ENCODE peak calls at places on chromosomes 13 and 19, in eight cellular contexts. F is cardiac fibroblast; A is A549; B is OCI-LY7; P is brain microvascular endothelial cell; I is breast epithelium; D is stomach; Q is CD4-positive, alpha-beta T cell. X is an unnamed sample.
A peak's percentile ranks its signal among the peaks of the same experiment; 100 is the strongest.

GRCh38 chr13:59111711-59112110 is 1052.0 kb downstream of the DIAPH3 start:
- DNase-seq in P (peak; percentile 86), D (no peak), B (no peak), Q (no peak), I (no peak), A (no peak), F (peak; percentile 86), X (no peak)

GRCh38 chr19:56942749-56943148 is 102.2 kb upstream of the PEG3 start:
- DNase-seq in P (no peak), Q (no peak), I (no peak), B (peak; percentile 4), F (no peak), D (peak; percentile 38), A (no peak), X (no peak)

GRCh38 chr19:48965806-48966540 is 864 bp downstream of the FTL start:
- DNase-seq in A (peak; percentile 90), D (peak; percentile 87), B (peak; percentile 93), P (peak; percentile 76), I (peak; percentile 90), Q (peak; percentile 84), F (peak; percentile 86), X (no peak)

GRCh38 chr19:40598121-40598917 is 2.9 kb upstream of the LTBP4 start:
- DNase-seq in P (peak; percentile 81), F (peak; percentile 87), A (peak; percentile 97), D (peak; percentile 91), Q (peak; percentile 73), I (peak; percentile 87), B (peak; percentile 80), X (no peak)

GRCh38 chr19:55258476-55258827 is 365 bp downstream of the PPP6R1 start:
- DNase-seq in P (no peak), F (no peak), I (peak; percentile 30), Q (no peak), D (no peak), A (no peak), B (no peak), X (no peak)

GRCh38 chr13:51971520-51972426 is 39.5 kb downstream of the ATP7B start:
- DNase-seq in A (no peak), Q (no peak), B (no peak), D (no peak), I (no peak), F (no peak), P (no peak), X (no peak)

GRCh38 chr13:80374453-80374852 is 33.5 kb upstream of the SPRY2 start:
- DNase-seq in Q (no peak), A (no peak), I (peak; percentile 82), P (no peak), D (no peak), B (no peak), F (no peak), X (no peak)

GRCh38 chr13:25493930-25494707 is 122.3 kb downstream of the ATP8A2 start:
- DNase-seq in D (no peak), I (no peak), F (no peak), A (no peak), B (no peak), Q (no peak), P (no peak), X (no peak)

GRCh38 chr19:18685597-18686164 is 2.2 kb downstream of the CRTC1 start:
- DNase-seq in D (no peak), P (no peak), I (no peak), A (no peak), Q (no peak), F (peak; percentile 6), B (no peak), X (no peak)

GRCh38 chr13:65606622-65607021 is 1623.5 kb downstream of the PCDH9 start:
- DNase-seq in P (peak; percentile 14), A (no peak), Q (no peak), B (no peak), I (no peak), D (no peak), F (peak; percentile 43), X (no peak)

GRCh38 chr13:65597839-65598818 is 1632.0 kb downstream of the PCDH9 start:
- DNase-seq in A (peak; percentile 38), B (no peak), F (peak; percentile 87), P (peak; percentile 53), I (no peak), Q (no peak), D (no peak), X (no peak)

GRCh38 chr13:65600702-65601101 is 1629.4 kb downstream of the PCDH9 start:
- DNase-seq in B (no peak), P (peak; percentile 6), D (no peak), A (peak; percentile 1), I (no peak), Q (no peak), F (peak; percentile 68), X (no peak)

GRCh38 chr13:65605386-65605785 is 1624.8 kb downstream of the PCDH9 start:
- DNase-seq in B (no peak), A (no peak), D (no peak), Q (no peak), F (peak; percentile 27), P (no peak), I (no peak), X (no peak)

GRCh38 chr13:65603160-65603559 is 1627.0 kb downstream of the PCDH9 start:
- DNase-seq in Q (no peak), A (no peak), B (no peak), D (no peak), I (no peak), P (no peak), F (no peak), X (no peak)
- TF ChIP-seq CTCF in Q (no peak), A (no peak), B (no peak), D (no peak), I (no peak), P (no peak), F (no peak), X (no peak)

GRCh38 chr19:44757735-44758505 is 9.4 kb downstream of the BCL3 start:
- DNase-seq in D (peak; percentile 61), Q (no peak), B (no peak), I (no peak), F (peak; percentile 68), P (no peak), A (no peak), X (no peak)
- TF ChIP-seq CTCF in D (no peak), Q (no peak), B (no peak), I (no peak), F (no peak), P (peak; percentile 11), A (no peak), X (peak; percentile 19)

GRCh38 chr13:36818483-36819063 is 449 bp upstream of the RFXAP start:
- DNase-seq in Q (no peak), B (no peak), P (no peak), A (no peak), F (no peak), D (no peak), I (no peak), X (no peak)

GRCh38 chr13:36820222-36820621 is 1.2 kb downstream of the RFXAP start:
- DNase-seq in Q (no peak), D (no peak), I (no peak), P (no peak), F (peak; percentile 21), B (peak; percentile 27), A (no peak), X (no peak)

GRCh38 chr13:36817996-36818395 is 1.0 kb upstream of the RFXAP start:
- DNase-seq in D (no peak), P (no peak), Q (no peak), I (no peak), A (no peak), F (no peak), B (peak; percentile 33), X (no peak)

GRCh38 chr13:36819811-36820140 is 754 bp downstream of the RFXAP start:
- DNase-seq in A (peak; percentile 9), I (no peak), B (no peak), Q (no peak), D (no peak), P (peak; percentile 10), F (peak; percentile 38), X (no peak)

DNA sequence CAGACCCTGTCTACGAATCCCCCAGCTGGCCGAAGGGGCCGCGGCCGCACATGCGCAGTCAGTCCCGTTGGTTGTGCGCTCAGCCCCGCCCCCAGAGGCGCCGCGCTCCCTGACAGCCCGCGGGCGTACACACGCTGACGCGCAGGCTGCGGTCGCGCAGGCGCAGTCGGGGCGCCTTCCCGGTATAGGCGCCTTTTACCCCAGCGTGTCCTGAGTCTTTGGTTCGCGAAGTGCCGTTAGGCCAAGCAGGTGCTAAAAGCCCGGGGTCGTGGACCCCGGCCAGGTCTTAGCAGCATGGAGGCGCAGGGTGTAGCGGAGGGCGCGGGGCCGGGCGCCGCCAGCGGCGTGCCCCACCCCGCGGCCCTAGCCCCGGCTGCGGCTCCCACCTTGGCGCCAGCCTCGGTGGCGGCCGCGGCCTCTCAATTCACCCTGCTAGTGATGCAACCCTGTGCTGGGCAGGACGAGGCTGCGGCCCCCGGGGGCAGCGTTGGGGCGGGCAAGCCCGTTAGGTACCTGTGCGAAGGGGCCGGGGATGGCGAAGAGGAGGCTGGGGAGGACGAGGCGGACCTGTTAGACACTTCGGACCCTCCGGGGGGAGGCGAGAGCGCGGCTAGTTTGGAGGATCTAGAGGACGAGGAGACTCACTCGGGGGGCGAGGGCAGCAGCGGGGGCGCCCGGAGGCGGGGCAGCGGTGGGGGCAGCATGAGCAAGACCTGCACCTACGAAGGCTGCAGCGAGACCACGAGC is at the start of gene RFXAP:
- DNase-seq in Q (peak; percentile 85), I (peak; percentile 66), B (peak; percentile 96), D (peak; percentile 93), P (peak; percentile 74), F (peak; percentile 87), A (peak; percentile 77), X (peak; percentile 66)
- TF ChIP-seq CTCF in Q (peak; percentile 28), I (no peak), B (no peak), D (peak; percentile 8), P (no peak), F (no peak), A (no peak), X (no peak)

GRCh38 chr19:53868091-53868891 is 608 bp downstream of the MYADM start:
- DNase-seq in I (peak; percentile 66), F (peak; percentile 68), D (peak; percentile 44), B (no peak), Q (no peak), P (peak; percentile 56), A (peak; percentile 80), X (no peak)

GRCh38 chr19:53864308-53864836 is 3.3 kb upstream of the MYADM start:
- DNase-seq in D (peak; percentile 60), P (no peak), Q (no peak), A (peak; percentile 93), I (no peak), F (no peak), B (no peak), X (no peak)

GRCh38 chr19:53865918-53866696 is 1.6 kb upstream of the MYADM start:
- DNase-seq in D (peak; percentile 71), P (no peak), A (peak; percentile 92), F (peak; percentile 66), I (peak; percentile 62), B (no peak), Q (peak; percentile 27), X (no peak)

GRCh38 chr19:53867225-53868090 is at the start of gene MYADM:
- DNase-seq in F (peak; percentile 99), I (peak; percentile 99), D (peak; percentile 99), P (peak; percentile 100), A (peak; percentile 100), Q (peak; percentile 99), B (peak; percentile 97), X (peak; percentile 98)

GRCh38 chr19:53865523-53865917 is 2.2 kb upstream of the MYADM start:
- DNase-seq in D (no peak), B (no peak), A (no peak), F (peak; percentile 64), Q (no peak), I (no peak), P (no peak), X (no peak)
- TF ChIP-seq CTCF in D (no peak), B (no peak), A (no peak), F (no peak), Q (no peak), I (no peak), P (no peak), X (no peak)

X was measured in AG09319.